ENCODE peak calls at places on chromosome 13, in six cellular contexts. H is neural progenitor cell, Q is fibroblast of lung, S is GM12878, C is astrocyte, R is neuronal stem cell. G is an unnamed sample. For H3K27me3, the result is how much of the 10 kb centered on the place peaks cover.

GRCh38 chr13:42561752-42562467 is 12.0 kb upstream of the TNFSF11 start:
- DNase-seq in H (no peak), Q (no peak), S (no peak), C (no peak), R (no peak), G (no peak)

GRCh38 chr13:94065741-94066140 is 413.7 kb downstream of the DCT start:
- DNase-seq in H (no peak), Q (peak), S (no peak), C (peak), R (no peak), G (no peak)

GRCh38 chr13:97310809-97311436 is 88.8 kb downstream of the MBNL2 start:
- DNase-seq in H (no peak), Q (no peak), S (no peak), C (no peak), R (no peak), G (no peak)

GRCh38 chr13:44373601-44374347 is at the start of gene SERP2:
- DNase-seq in H (peak), Q (peak), S (no peak), C (peak), R (peak), G (no peak)

GRCh38 chr13:80945328-80945727 is 604.4 kb upstream of the SPRY2 start:
- DNase-seq in H (peak), Q (no peak), S (no peak), C (no peak), R (peak), G (no peak)

GRCh38 chr13:35475131-35475959 is 1.1 kb downstream of the MAB21L1 start:
- DNase-seq in H (peak), Q (peak), S (no peak), C (peak), R (peak), G (no peak)

GRCh38 chr13:39506559-39507390 is 96.2 kb downstream of the LHFPL6 start:
- DNase-seq in H (no peak), Q (peak), S (no peak), C (peak), R (no peak), G (peak)

GRCh38 chr13:112171570-112171965 is 104.6 kb downstream of the SOX1 start:
- DNase-seq in H (no peak), Q (no peak), S (no peak), C (no peak), R (no peak), G (no peak)

GRCh38 chr13:71360041-71360440 is 507.0 kb downstream of the DACH1 start:
- DNase-seq in H (no peak), Q (peak), S (no peak), C (peak), R (no peak), G (no peak)

GRCh38 chr13:31167490-31167889 is 5.8 kb upstream of the HSPH1 start:
- DNase-seq in H (no peak), Q (no peak), S (peak), C (no peak), R (no peak), G (no peak)

GRCh38 chr13:114106991-114107685 is 25.3 kb downstream of the RASA3 start:
- DNase-seq in H (no peak), Q (no peak), S (no peak), C (no peak), R (no peak), G (no peak)

GRCh38 chr13:91879360-91879759 is 480.9 kb downstream of the GPC5 start:
- DNase-seq in H (peak), Q (no peak), S (no peak), C (no peak), R (peak), G (no peak)

GRCh38 chr13:98033277-98034247 is 80.1 kb downstream of the IPO5 start:
- DNase-seq in H (peak), Q (peak), S (no peak), C (peak), R (peak), G (no peak)

GRCh38 chr13:29674532-29674931 is 79.0 kb upstream of the SLC7A1 start:
- DNase-seq in H (no peak), Q (peak), S (no peak), C (peak), R (no peak), G (no peak)

GRCh38 chr13:65964672-65965071 is 1265.5 kb downstream of the PCDH9 start:
- DNase-seq in H (no peak), Q (no peak), S (no peak), C (no peak), R (no peak), G (no peak)

GRCh38 chr13:26759907-26760834 is at the start of gene GPR12:
- DNase-seq in H (peak), Q (peak), S (no peak), C (no peak), R (no peak), G (no peak)

GRCh38 chr13:43227721-43228120 is 204.3 kb downstream of the DNAJC15 start:
- DNase-seq in H (no peak), Q (peak), S (no peak), C (peak), R (no peak), G (no peak)

GRCh38 chr13:23740002-23740401 is 149.2 kb downstream of the MIPEP start:
- DNase-seq in H (no peak), Q (no peak), S (no peak), C (no peak), R (no peak), G (no peak)

GRCh38 chr13:60798503-60798902 is 401.5 kb downstream of the TDRD3 start:
- DNase-seq in H (no peak), Q (no peak), S (no peak), C (no peak), R (no peak), G (no peak)

GRCh38 chr13:113879506-113880360 is 15.9 kb upstream of the GAS6 start:
- DNase-seq in H (no peak), Q (no peak), S (no peak), C (no peak), R (no peak), G (no peak)

GRCh38 chr13:90014038-90014437 is 1333.4 kb upstream of the MIR17HG start:
- DNase-seq in H (no peak), Q (no peak), S (no peak), C (no peak), R (no peak), G (no peak)

GRCh38 chr13:108609353-108609752 is 20.1 kb upstream of the MYO16 start:
- DNase-seq in H (peak), Q (peak), S (no peak), C (peak), R (no peak), G (no peak)

GRCh38 chr13:36160297-36160696 is 29.1 kb upstream of the DCLK1 start:
- DNase-seq in H (no peak), Q (no peak), S (no peak), C (no peak), R (no peak), G (no peak)

GRCh38 chr13:113875429-113875815 is 11.5 kb upstream of the GAS6 start:
- DNase-seq in H (no peak), Q (no peak), S (no peak), C (no peak), R (no peak), G (no peak)

GRCh38 chr13:95246292-95247082 is 54.8 kb downstream of the ABCC4 start:
- DNase-seq in H (no peak), Q (no peak), S (no peak), C (no peak), R (no peak), G (no peak)

GRCh38 chr13:42174344-42175162 is 97.4 kb upstream of the AKAP11 start:
- DNase-seq in H (no peak), Q (peak), S (no peak), C (peak), R (no peak), G (no peak)

GRCh38 chr13:113470073-113470472 is 16.8 kb upstream of the ADPRHL1 start:
- DNase-seq in H (no peak), Q (no peak), S (no peak), C (no peak), R (no peak), G (no peak)

GRCh38 chr13:79786176-79786575 is 305.2 kb downstream of the NDFIP2 start:
- DNase-seq in H (no peak), Q (no peak), S (no peak), C (no peak), R (no peak), G (no peak)

GRCh38 chr13:110463876-110464510 is 97.5 kb downstream of the RAB20 start:
- DNase-seq in H (no peak), Q (peak), S (no peak), C (peak), R (no peak), G (no peak)

GRCh38 chr13:76974618-76974975 is 17.3 kb upstream of the CLN5 start:
- DNase-seq in H (no peak), Q (no peak), S (no peak), C (no peak), R (no peak), G (no peak)

GRCh38 chr13:94664889-94665288 is 47.5 kb downstream of the SOX21 start:
- DNase-seq in H (no peak), Q (no peak), S (no peak), C (no peak), R (no peak), G (no peak)

GRCh38 chr13:113320226-113320875 is 23.3 kb downstream of the LAMP1 start:
- DNase-seq in H (no peak), Q (no peak), S (no peak), C (no peak), R (no peak), G (no peak)

GRCh38 chr13:45954861-45955595 is 97.5 kb downstream of the ZC3H13 start:
- DNase-seq in H (no peak), Q (no peak), S (no peak), C (no peak), R (no peak), G (no peak)

GRCh38 chr13:22141636-22142035 is 470.8 kb downstream of the FGF9 start:
- DNase-seq in H (no peak), Q (no peak), S (no peak), C (no peak), R (no peak), G (no peak)
- H3K9ac ChIP-seq in H (no peak), Q (no peak), S (no peak), C (no peak), R (no peak), G (no peak)

GRCh38 chr13:53200498-53201453 is 172.2 kb downstream of the OLFM4 start:
- DNase-seq in H (peak), Q (peak), S (no peak), C (no peak), R (peak), G (no peak)

GRCh38 chr13:53201454-53202225 is 173.0 kb downstream of the OLFM4 start:
- DNase-seq in H (peak), Q (no peak), S (no peak), C (no peak), R (peak), G (no peak)

GRCh38 chr13:53204598-53204997 is 176.0 kb downstream of the OLFM4 start:
- DNase-seq in H (no peak), Q (no peak), S (no peak), C (no peak), R (no peak), G (no peak)

DNA sequence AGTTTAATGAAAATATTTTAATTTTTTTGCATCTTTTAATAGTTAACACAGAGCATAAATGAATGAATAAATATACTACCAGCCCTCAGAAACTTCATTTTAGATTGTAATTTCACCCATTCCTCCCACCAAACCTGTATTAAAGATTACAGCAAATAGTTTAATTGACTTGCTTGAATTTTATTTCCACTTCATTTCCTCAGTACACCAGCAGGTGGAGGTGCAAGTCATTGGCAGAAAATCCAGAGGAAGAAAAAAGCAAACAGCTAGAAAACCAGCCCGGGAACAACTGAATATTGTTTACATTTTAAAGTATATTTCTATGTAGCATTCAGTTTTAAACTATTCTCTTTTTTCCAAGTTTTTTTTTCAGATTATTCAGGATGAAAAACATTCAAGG is 177.8 kb downstream of the OLFM4 start:
- DNase-seq in H (no peak), Q (no peak), S (no peak), C (no peak), R (no peak), G (no peak)
- H3K27me3 ChIP-seq in H (under half), Q (under half), S (under half), C (under half), R (under half), G (under half)

GRCh38 chr13:99509477-99509876 is 8.2 kb downstream of the TM9SF2 start:
- DNase-seq in H (no peak), Q (no peak), S (no peak), C (no peak), R (no peak), G (no peak)

GRCh38 chr13:99505814-99506269 is 4.6 kb downstream of the TM9SF2 start:
- DNase-seq in H (no peak), Q (peak), S (no peak), C (peak), R (no peak), G (no peak)

GRCh38 chr13:99507054-99507453 is 5.8 kb downstream of the TM9SF2 start:
- DNase-seq in H (no peak), Q (no peak), S (no peak), C (no peak), R (no peak), G (no peak)

GRCh38 chr13:99501952-99502310 is 659 bp downstream of the TM9SF2 start:
- DNase-seq in H (no peak), Q (peak), S (no peak), C (peak), R (no peak), G (no peak)

DNA sequence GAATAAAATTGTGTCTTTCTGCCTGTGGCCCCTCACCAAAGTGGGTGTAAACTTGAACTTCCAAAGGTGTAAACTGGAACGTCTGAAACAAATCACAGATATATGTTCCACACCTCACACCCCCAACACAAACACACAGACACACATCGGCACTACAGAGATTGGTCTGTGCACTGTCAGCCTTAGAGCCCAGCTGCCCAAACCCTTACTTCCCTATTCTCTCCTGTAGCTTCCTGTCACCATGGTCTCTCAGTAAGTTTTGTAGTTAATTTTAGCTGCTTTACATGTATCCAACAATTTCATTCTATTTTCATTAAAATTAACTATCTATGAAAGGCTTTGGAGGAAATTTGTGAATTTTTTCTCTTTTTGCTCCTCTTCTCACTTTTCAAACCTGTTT is 5.4 kb downstream of the TM9SF2 start:
- DNase-seq in H (no peak), Q (no peak), S (no peak), C (no peak), R (no peak), G (no peak)
- H3K9ac ChIP-seq in H (no peak), Q (no peak), S (peak), C (no peak), R (no peak), G (no peak)

GRCh38 chr13:25178070-25178469 is 6.0 kb upstream of the AMER2 start:
- DNase-seq in H (no peak), Q (no peak), S (no peak), C (no peak), R (no peak), G (no peak)
- H3K27me3 ChIP-seq in H (under half), Q (under half), S (under half), C (under half), R (under half), G (under half)

G was measured in keratinocyte.